ENCODE peak calls at places on chromosomes 11 and 22, in five cellular contexts. One of them, this sample, is unnamed.

GRCh38 chr11:66172146-66172545 is 96.3 kb upstream of the RAB1B start:
- DNase-seq in dorsolateral prefrontal cortex: no peak
- DNase-seq in hepatocyte: peak; percentile 31
- DNase-seq in coronary artery: no peak
- DNase-seq in mesenchymal stem cell: peak; percentile 28
- DNase-seq in this sample: no peak

GRCh38 chr11:66720223-66720898 is 8.7 kb downstream of the SPTBN2 start:
- DNase-seq in mesenchymal stem cell: no peak
- DNase-seq in hepatocyte: peak; percentile 74
- DNase-seq in coronary artery: no peak
- DNase-seq in dorsolateral prefrontal cortex: peak; percentile 75
- DNase-seq in this sample: peak; percentile 66

GRCh38 chr22:20926243-20926642 is 9.0 kb downstream of the CRKL start:
- DNase-seq in dorsolateral prefrontal cortex: no peak
- DNase-seq in mesenchymal stem cell: no peak
- DNase-seq in hepatocyte: no peak
- DNase-seq in coronary artery: no peak
- DNase-seq in this sample: no peak

GRCh38 chr11:61980783-61981541 is 13.5 kb upstream of the FTH1 start:
- DNase-seq in mesenchymal stem cell: no peak
- DNase-seq in dorsolateral prefrontal cortex: no peak
- DNase-seq in coronary artery: no peak
- DNase-seq in hepatocyte: peak; percentile 67
- DNase-seq in this sample: no peak

GRCh38 chr11:61392991-61393595 is 706 bp downstream of the TMEM216 start:
- DNase-seq in hepatocyte: peak; percentile 48
- DNase-seq in dorsolateral prefrontal cortex: no peak
- DNase-seq in mesenchymal stem cell: peak; percentile 50
- DNase-seq in coronary artery: no peak
- DNase-seq in this sample: peak; percentile 67

GRCh38 chr11:73394416-73395296 is 18.5 kb downstream of the RELT start:
- DNase-seq in hepatocyte: no peak
- DNase-seq in coronary artery: peak; percentile 71
- DNase-seq in dorsolateral prefrontal cortex: no peak
- DNase-seq in mesenchymal stem cell: no peak
- DNase-seq in this sample: no peak

GRCh38 chr11:99952816-99953215 is 734.3 kb upstream of the ARHGAP42 start:
- DNase-seq in dorsolateral prefrontal cortex: no peak
- DNase-seq in coronary artery: no peak
- DNase-seq in mesenchymal stem cell: peak; percentile 17
- DNase-seq in hepatocyte: no peak
- DNase-seq in this sample: no peak

GRCh38 chr11:68798221-68798813 is 43.4 kb downstream of the CPT1A start:
- DNase-seq in dorsolateral prefrontal cortex: no peak
- DNase-seq in hepatocyte: no peak
- DNase-seq in coronary artery: no peak
- DNase-seq in mesenchymal stem cell: peak; percentile 22
- DNase-seq in this sample: peak; percentile 54

GRCh38 chr11:118618115-118618990 is 10.9 kb downstream of the PHLDB1 start:
- DNase-seq in hepatocyte: no peak
- DNase-seq in coronary artery: no peak
- DNase-seq in mesenchymal stem cell: peak; percentile 99
- DNase-seq in dorsolateral prefrontal cortex: peak; percentile 87
- DNase-seq in this sample: no peak

GRCh38 chr22:48440673-48441552 is 1386.8 kb downstream of the BRD1 start:
- DNase-seq in dorsolateral prefrontal cortex: no peak
- DNase-seq in hepatocyte: no peak
- DNase-seq in mesenchymal stem cell: no peak
- DNase-seq in coronary artery: no peak
- DNase-seq in this sample: no peak

GRCh38 chr11:92782806-92783205 is 186.6 kb upstream of the MTNR1B start:
- DNase-seq in coronary artery: no peak
- DNase-seq in mesenchymal stem cell: no peak
- DNase-seq in dorsolateral prefrontal cortex: no peak
- DNase-seq in hepatocyte: no peak
- DNase-seq in this sample: no peak

GRCh38 chr11:107619926-107620325 is 29.0 kb downstream of the ELMOD1 start:
- DNase-seq in hepatocyte: no peak
- DNase-seq in coronary artery: no peak
- DNase-seq in mesenchymal stem cell: no peak
- DNase-seq in dorsolateral prefrontal cortex: no peak
- DNase-seq in this sample: no peak

GRCh38 chr11:107621090-107621489 is 30.1 kb downstream of the ELMOD1 start:
- DNase-seq in mesenchymal stem cell: no peak
- DNase-seq in hepatocyte: no peak
- DNase-seq in coronary artery: no peak
- DNase-seq in dorsolateral prefrontal cortex: no peak
- DNase-seq in this sample: no peak

GRCh38 chr11:107624983-107625779 is 34.2 kb downstream of the ELMOD1 start:
- DNase-seq in dorsolateral prefrontal cortex: no peak
- DNase-seq in hepatocyte: no peak
- DNase-seq in mesenchymal stem cell: no peak
- DNase-seq in coronary artery: no peak
- DNase-seq in this sample: no peak

GRCh38 chr11:107623183-107623582 is 32.2 kb downstream of the ELMOD1 start:
- DNase-seq in mesenchymal stem cell: no peak
- DNase-seq in dorsolateral prefrontal cortex: no peak
- DNase-seq in coronary artery: no peak
- DNase-seq in hepatocyte: no peak
- DNase-seq in this sample: no peak
- H3K4me3 ChIP-seq in mesenchymal stem cell: no peak overlapping the region
- H3K4me3 ChIP-seq in dorsolateral prefrontal cortex: no peak overlapping the region
- H3K4me3 ChIP-seq in coronary artery: no peak overlapping the region
- H3K4me3 ChIP-seq in hepatocyte: no peak overlapping the region
- H3K4me3 ChIP-seq in this sample: no peak overlapping the region

DNA sequence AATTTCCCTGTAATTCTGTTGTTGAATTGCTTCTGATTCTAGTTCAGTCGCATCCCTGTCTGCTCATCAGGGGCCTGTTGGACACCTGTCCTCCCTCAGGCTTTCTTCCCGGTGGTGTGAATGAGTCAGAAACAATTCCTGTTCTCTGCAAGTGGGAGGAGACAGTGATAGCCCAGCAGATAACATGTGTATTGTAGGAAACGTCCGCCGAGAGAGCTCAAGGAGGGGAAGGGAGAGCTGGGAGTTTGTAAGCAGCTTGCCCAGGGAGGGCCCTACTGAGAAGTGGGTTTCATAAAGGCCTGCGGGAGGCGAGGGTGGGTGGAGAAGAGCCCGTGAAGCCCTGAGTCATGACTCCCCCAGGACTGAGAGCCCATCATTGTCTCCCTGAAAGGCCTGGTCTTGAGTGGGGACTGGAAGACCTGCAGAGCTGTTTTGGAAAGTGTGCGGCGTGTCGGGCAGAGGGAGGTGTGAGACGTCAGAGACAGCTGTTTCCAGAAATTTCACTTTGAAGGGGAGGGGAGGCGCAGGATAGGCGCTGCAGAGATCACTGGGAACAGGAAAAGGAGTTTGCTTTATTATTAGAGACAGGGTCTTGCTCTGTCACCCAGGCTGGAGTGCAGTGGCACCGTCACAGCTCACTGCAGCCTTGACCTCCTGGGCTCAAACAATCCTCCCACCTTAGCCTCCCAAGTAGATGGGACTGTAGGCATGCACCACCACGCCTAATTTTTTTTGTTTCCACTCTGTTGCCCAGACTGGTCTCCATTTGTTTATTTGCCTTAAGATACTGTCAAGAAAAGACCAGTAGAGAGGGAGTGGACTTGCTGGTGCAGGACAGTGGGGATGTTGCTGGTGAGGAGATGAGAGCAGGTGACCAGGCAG is 35.3 kb downstream of the NADSYN1 start:
- DNase-seq in hepatocyte: peak; percentile 73
- DNase-seq in dorsolateral prefrontal cortex: peak; percentile 31
- DNase-seq in coronary artery: no peak
- DNase-seq in mesenchymal stem cell: peak; percentile 38
- DNase-seq in this sample: no peak
- H3K27ac ChIP-seq in hepatocyte: peak overlapping the region; percentile 14
- H3K27ac ChIP-seq in dorsolateral prefrontal cortex: no peak overlapping the region
- H3K27ac ChIP-seq in coronary artery: no peak overlapping the region
- H3K27ac ChIP-seq in mesenchymal stem cell: peak overlapping the region; percentile 28
- H3K27ac ChIP-seq in this sample: no peak overlapping the region

GRCh38 chr11:96013459-96014213 is 89.7 kb upstream of the MTMR2 start:
- DNase-seq in dorsolateral prefrontal cortex: no peak
- DNase-seq in coronary artery: no peak
- DNase-seq in hepatocyte: no peak
- DNase-seq in mesenchymal stem cell: no peak
- DNase-seq in this sample: no peak
- H3K4me3 ChIP-seq in dorsolateral prefrontal cortex: no peak overlapping the region
- H3K4me3 ChIP-seq in coronary artery: no peak overlapping the region
- H3K4me3 ChIP-seq in hepatocyte: no peak overlapping the region
- H3K4me3 ChIP-seq in mesenchymal stem cell: no peak overlapping the region
- H3K4me3 ChIP-seq in this sample: no peak overlapping the region

DNA sequence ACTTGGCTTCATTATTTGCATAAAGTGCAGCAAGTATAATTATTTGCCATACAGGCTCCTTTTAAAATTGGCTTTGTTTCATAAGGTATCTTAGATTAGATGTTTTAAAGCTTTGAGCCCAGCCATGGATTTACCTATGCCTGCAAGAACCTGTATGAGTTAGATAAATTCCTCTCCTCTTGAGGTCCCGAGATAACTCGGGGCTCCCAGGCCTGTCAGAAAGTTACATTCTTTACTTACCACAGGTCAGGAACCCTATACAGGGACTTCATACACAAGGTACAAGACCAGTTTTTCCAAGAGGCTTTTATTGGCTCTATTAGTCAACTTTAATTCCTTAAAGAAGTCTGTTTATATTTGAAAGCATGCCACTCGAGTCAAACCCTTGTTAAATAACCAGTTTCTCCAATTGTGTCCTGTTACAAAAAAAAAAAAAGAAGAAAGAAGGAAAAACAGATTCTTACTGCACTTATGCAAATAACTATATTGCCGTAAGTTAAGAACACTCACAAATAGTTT is 2.3 kb upstream of the C1QTNF6 start:
- DNase-seq in hepatocyte: no peak
- DNase-seq in mesenchymal stem cell: peak; percentile 22
- DNase-seq in dorsolateral prefrontal cortex: no peak
- DNase-seq in coronary artery: no peak
- DNase-seq in this sample: no peak
- H3K27ac ChIP-seq in hepatocyte: peak overlapping the region; percentile 97
- H3K27ac ChIP-seq in mesenchymal stem cell: no peak overlapping the region
- H3K27ac ChIP-seq in dorsolateral prefrontal cortex: no peak overlapping the region
- H3K27ac ChIP-seq in coronary artery: no peak overlapping the region
- H3K27ac ChIP-seq in this sample: no peak overlapping the region

GRCh38 chr11:8263769-8264410 is at the start of gene LMO1:
- DNase-seq in mesenchymal stem cell: peak; percentile 68
- DNase-seq in coronary artery: no peak
- DNase-seq in hepatocyte: peak; percentile 91
- DNase-seq in dorsolateral prefrontal cortex: peak; percentile 88
- DNase-seq in this sample: peak; percentile 81
- H3K4me3 ChIP-seq in mesenchymal stem cell: peak within 1 kb of the TSS; percentile 49
- H3K4me3 ChIP-seq in coronary artery: peak within 1 kb of the TSS; percentile 76
- H3K4me3 ChIP-seq in hepatocyte: peak within 1 kb of the TSS; percentile 16
- H3K4me3 ChIP-seq in dorsolateral prefrontal cortex: peak within 1 kb of the TSS; percentile 63
- H3K4me3 ChIP-seq in this sample: no peak within 1 kb of the TSS